ENCODE peak calls at places on chromosomes 3 and 15, in six cellular contexts. One of them, this sample, is unnamed.

GRCh38 chr3:138114988-138115971 is at the start of gene DZIP1L:
- DNase-seq in GM19239: peak; percentile 53
- DNase-seq in NCI-H1436: no peak
- DNase-seq in Peyer's patch: peak; percentile 62
- DNase-seq in GM12865: peak; percentile 43
- DNase-seq in NCI-H460: peak; percentile 36
- DNase-seq in this sample: peak; percentile 56

GRCh38 chr3:107436029-107436428 is 58.8 kb downstream of the CCDC54 start:
- DNase-seq in GM19239: no peak
- DNase-seq in NCI-H1436: no peak
- DNase-seq in Peyer's patch: no peak
- DNase-seq in GM12865: no peak
- DNase-seq in NCI-H460: no peak
- DNase-seq in this sample: no peak

GRCh38 chr3:98903705-98904481 is 2.4 kb upstream of the DCBLD2 start:
- DNase-seq in GM19239: no peak
- DNase-seq in NCI-H1436: no peak
- DNase-seq in Peyer's patch: no peak
- DNase-seq in GM12865: no peak
- DNase-seq in NCI-H460: no peak
- DNase-seq in this sample: no peak

GRCh38 chr3:76638006-76638405 is 401.9 kb upstream of the ROBO2 start:
- DNase-seq in GM19239: no peak
- DNase-seq in NCI-H1436: no peak
- DNase-seq in Peyer's patch: no peak
- DNase-seq in GM12865: no peak
- DNase-seq in NCI-H460: no peak
- DNase-seq in this sample: no peak

GRCh38 chr3:115330406-115330805 is 183.3 kb upstream of the ZBTB20 start:
- DNase-seq in GM19239: no peak
- DNase-seq in NCI-H1436: no peak
- DNase-seq in Peyer's patch: no peak
- DNase-seq in GM12865: no peak
- DNase-seq in NCI-H460: no peak
- DNase-seq in this sample: no peak

GRCh38 chr3:123540285-123540684 is 44.6 kb downstream of the HACD2 start:
- DNase-seq in GM19239: no peak
- DNase-seq in NCI-H1436: no peak
- DNase-seq in Peyer's patch: no peak
- DNase-seq in GM12865: peak; percentile 24
- DNase-seq in NCI-H460: no peak
- DNase-seq in this sample: no peak

GRCh38 chr3:111773484-111773883 is 85.6 kb upstream of the PHLDB2 start:
- DNase-seq in GM19239: no peak
- DNase-seq in NCI-H1436: no peak
- DNase-seq in Peyer's patch: no peak
- DNase-seq in GM12865: no peak
- DNase-seq in NCI-H460: no peak
- DNase-seq in this sample: no peak

GRCh38 chr15:80031841-80032240 is 27.6 kb upstream of the ZFAND6 start:
- DNase-seq in GM19239: no peak
- DNase-seq in NCI-H1436: peak; percentile 59
- DNase-seq in Peyer's patch: no peak
- DNase-seq in GM12865: peak; percentile 77
- DNase-seq in NCI-H460: no peak
- DNase-seq in this sample: no peak

GRCh38 chr15:23401627-23402026 is 45.4 kb downstream of the GOLGA6L2 start:
- DNase-seq in GM19239: no peak
- DNase-seq in NCI-H1436: no peak
- DNase-seq in Peyer's patch: no peak
- DNase-seq in GM12865: no peak
- DNase-seq in NCI-H460: no peak
- DNase-seq in this sample: no peak

GRCh38 chr15:39207532-39208115 is 373.3 kb upstream of the THBS1 start:
- DNase-seq in GM19239: no peak
- DNase-seq in NCI-H1436: no peak
- DNase-seq in Peyer's patch: no peak
- DNase-seq in GM12865: no peak
- DNase-seq in NCI-H460: no peak
- DNase-seq in this sample: no peak

GRCh38 chr3:46580675-46581074 is 14.6 kb upstream of the LRRC2 start:
- DNase-seq in GM19239: no peak
- DNase-seq in NCI-H1436: no peak
- DNase-seq in Peyer's patch: no peak
- DNase-seq in GM12865: no peak
- DNase-seq in NCI-H460: no peak
- DNase-seq in this sample: no peak

GRCh38 chr15:22263738-22264137 is 183.4 kb downstream of the OR4M2 start:
- DNase-seq in GM19239: no peak
- DNase-seq in NCI-H1436: no peak
- DNase-seq in Peyer's patch: no peak
- DNase-seq in GM12865: no peak
- DNase-seq in NCI-H460: peak; percentile 75
- DNase-seq in this sample: no peak

GRCh38 chr3:71718069-71718468 is 7.1 kb downstream of the EIF4E3 start:
- DNase-seq in GM19239: no peak
- DNase-seq in NCI-H1436: no peak
- DNase-seq in Peyer's patch: no peak
- DNase-seq in GM12865: no peak
- DNase-seq in NCI-H460: no peak
- DNase-seq in this sample: no peak

GRCh38 chr15:26985050-26985449 is 14.1 kb downstream of the GABRG3 start:
- DNase-seq in GM19239: no peak
- DNase-seq in NCI-H1436: no peak
- DNase-seq in Peyer's patch: no peak
- DNase-seq in GM12865: no peak
- DNase-seq in NCI-H460: no peak
- DNase-seq in this sample: no peak

GRCh38 chr3:151724846-151725562 is 8.7 kb upstream of the AADACL2 start:
- DNase-seq in GM19239: no peak
- DNase-seq in NCI-H1436: no peak
- DNase-seq in Peyer's patch: no peak
- DNase-seq in GM12865: no peak
- DNase-seq in NCI-H460: no peak
- DNase-seq in this sample: no peak

This sample was measured in stomach.